ENCODE peak calls at places on chromosome 3, in four cellular contexts. A is CD8-positive, alpha-beta memory T cell; K is uterus; Y is SK-N-SH. H is an unnamed sample. For H3K9me3 and H3K36me3, the result is how much of the 10 kb centered on the place peaks cover.

GRCh38 chr3:7978104-7978457 is 523.5 kb upstream of the LMCD1 start:
- DNase-seq in A (no peak), K (no peak), Y (peak), H (peak)

GRCh38 chr3:30600572-30600971 is 5.8 kb upstream of the TGFBR2 start:
- DNase-seq in Y (no peak), K (no peak), A (no peak), H (no peak)

GRCh38 chr3:161369531-161369930 is 1.8 kb downstream of the SPTSSB start:
- DNase-seq in A (no peak), Y (no peak), K (no peak), H (no peak)

GRCh38 chr3:127140501-127141460 is 52.1 kb upstream of the PRR23E start:
- DNase-seq in K (no peak), A (no peak), Y (peak), H (no peak)

GRCh38 chr3:60461199-60461598 is 790.1 kb downstream of the FHIT start:
- DNase-seq in A (no peak), Y (no peak), K (no peak), H (no peak)

GRCh38 chr3:119557874-119558264 is 1.5 kb downstream of the CD80 start:
- DNase-seq in A (no peak), Y (no peak), K (no peak), H (no peak)

GRCh38 chr3:149820183-149820582 is 7.2 kb downstream of the RNF13 start:
- DNase-seq in K (no peak), A (no peak), Y (no peak), H (no peak)

GRCh38 chr3:11239796-11240195 is 32.4 kb upstream of the ATG7 start:
- DNase-seq in K (no peak), A (no peak), Y (no peak), H (no peak)

GRCh38 chr3:53506110-53506762 is 11.8 kb downstream of the CACNA1D start:
- DNase-seq in A (no peak), K (no peak), Y (no peak), H (no peak)

GRCh38 chr3:128867200-128868125 is 12.0 kb upstream of the ACAD9 start:
- DNase-seq in A (no peak), K (no peak), Y (no peak), H (peak)

GRCh38 chr3:72453686-72454085 is 394.6 kb downstream of the SHQ1 start:
- DNase-seq in K (no peak), Y (no peak), A (no peak), H (no peak)

GRCh38 chr3:45816544-45816943 is 20.2 kb upstream of the SLC6A20 start:
- DNase-seq in K (peak), Y (no peak), A (no peak), H (no peak)

GRCh38 chr3:81816473-81817260 is 55.2 kb upstream of the GBE1 start:
- DNase-seq in Y (no peak), K (no peak), A (no peak), H (no peak)

GRCh38 chr3:111769965-111770364 is 89.1 kb upstream of the PHLDB2 start:
- DNase-seq in Y (no peak), A (no peak), K (no peak), H (no peak)

GRCh38 chr3:175940881-175941280 is 1081.7 kb downstream of the NAALADL2 start:
- DNase-seq in Y (no peak), K (no peak), A (no peak), H (peak)

GRCh38 chr3:106809633-106810460 is 567.4 kb upstream of the CCDC54 start:
- DNase-seq in K (no peak), A (no peak), Y (no peak), H (no peak)

GRCh38 chr3:185663929-185664328 is 77.8 kb downstream of the SENP2 start:
- DNase-seq in Y (no peak), A (no peak), K (no peak), H (no peak)

GRCh38 chr3:74067296-74067695 is 442.6 kb upstream of the PDZRN3 start:
- DNase-seq in K (no peak), Y (no peak), A (no peak), H (no peak)

GRCh38 chr3:130748981-130749380 is 2.4 kb upstream of the PIK3R4 start:
- DNase-seq in A (no peak), Y (no peak), K (no peak), H (no peak)

GRCh38 chr3:168205451-168205850 is 109.7 kb upstream of the GOLIM4 start:
- DNase-seq in K (no peak), Y (no peak), A (no peak), H (no peak)

GRCh38 chr3:129446926-129447325 is 6.9 kb downstream of the IFT122 start:
- DNase-seq in Y (no peak), K (no peak), A (no peak), H (no peak)

GRCh38 chr3:174342941-174343431 is 516.1 kb upstream of the NAALADL2 start:
- DNase-seq in Y (no peak), A (no peak), K (no peak), H (peak)

GRCh38 chr3:37812497-37812896 is 49.2 kb upstream of the CTDSPL start:
- DNase-seq in K (no peak), A (no peak), Y (no peak), H (no peak)

DNA sequence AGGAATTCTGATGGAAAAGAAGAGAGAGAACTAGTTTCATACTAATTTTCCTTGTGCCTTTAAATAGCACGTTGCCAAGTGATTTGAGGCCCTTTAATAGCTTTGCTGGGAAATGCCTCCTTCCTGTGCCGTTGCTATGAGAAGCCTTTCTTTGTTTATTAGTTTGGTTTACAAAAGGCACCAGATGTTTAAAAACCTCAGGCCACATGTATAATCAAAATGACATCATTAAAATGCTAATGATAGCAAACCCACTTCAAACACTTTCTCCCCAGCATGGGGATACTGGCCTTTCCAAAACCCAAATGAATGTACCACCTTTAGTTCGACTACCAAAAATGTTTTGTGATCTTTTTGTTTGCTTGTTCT is 50.0 kb upstream of the TBC1D23 start:
- DNase-seq in Y (no peak), K (no peak), A (peak), H (peak)
- H3K4me3 ChIP-seq in Y (no peak), K (no peak), A (peak), H (no peak)

GRCh38 chr3:1533763-1534162 is 440.9 kb downstream of the CNTN6 start:
- DNase-seq in Y (no peak), K (no peak), A (no peak), H (no peak)
- H3K9me3 ChIP-seq in Y (under half), K (under half), A (under half), H (under half)

DNA sequence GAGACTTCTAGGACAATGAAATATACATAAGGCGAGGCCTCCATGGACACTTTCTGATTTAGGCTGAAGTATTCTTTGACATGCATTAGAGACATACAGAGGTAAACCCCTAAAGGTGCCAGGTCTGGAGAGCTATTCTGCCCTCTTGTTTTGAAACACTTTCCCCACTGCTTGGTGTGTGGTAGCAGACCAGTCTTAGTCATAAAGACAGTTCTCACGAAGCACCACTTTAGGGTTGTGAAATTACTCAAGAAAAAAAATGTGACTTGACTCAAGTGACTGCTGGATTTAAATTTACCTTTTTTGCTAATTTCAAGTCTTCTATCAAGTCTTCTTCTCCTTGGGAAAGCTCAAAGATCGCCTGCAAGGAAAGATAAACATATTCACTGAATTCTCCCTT is 48.5 kb downstream of the ARHGEF3 start:
- DNase-seq in K (no peak), Y (no peak), A (no peak), H (no peak)
- H3K36me3 ChIP-seq in K (under half), Y (under half), A (under half), H (under half)

DNA sequence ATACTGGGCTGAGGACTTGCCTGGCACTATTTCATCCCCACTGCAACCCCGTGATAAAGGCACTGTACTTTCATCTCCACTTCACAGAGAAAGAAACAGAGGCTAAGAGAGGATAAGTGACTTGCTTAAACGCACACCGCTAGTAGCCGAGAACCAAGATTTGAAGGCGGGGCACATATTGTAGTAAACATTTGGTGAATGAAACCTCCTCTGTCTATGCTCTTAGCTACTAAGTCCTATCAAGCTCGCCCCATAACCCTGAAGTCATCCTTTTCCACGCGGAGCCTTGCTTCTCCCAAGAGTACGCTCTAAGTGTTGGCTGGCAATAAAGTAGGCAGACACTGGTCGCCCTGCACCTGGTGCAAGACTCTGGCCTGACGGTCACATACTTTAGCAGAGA is 1.1 kb downstream of the POMGNT2 start:
- DNase-seq in Y (no peak), A (peak), K (no peak), H (no peak)
- H3K4me3 ChIP-seq in Y (peak), A (peak), K (peak), H (no peak)

DNA sequence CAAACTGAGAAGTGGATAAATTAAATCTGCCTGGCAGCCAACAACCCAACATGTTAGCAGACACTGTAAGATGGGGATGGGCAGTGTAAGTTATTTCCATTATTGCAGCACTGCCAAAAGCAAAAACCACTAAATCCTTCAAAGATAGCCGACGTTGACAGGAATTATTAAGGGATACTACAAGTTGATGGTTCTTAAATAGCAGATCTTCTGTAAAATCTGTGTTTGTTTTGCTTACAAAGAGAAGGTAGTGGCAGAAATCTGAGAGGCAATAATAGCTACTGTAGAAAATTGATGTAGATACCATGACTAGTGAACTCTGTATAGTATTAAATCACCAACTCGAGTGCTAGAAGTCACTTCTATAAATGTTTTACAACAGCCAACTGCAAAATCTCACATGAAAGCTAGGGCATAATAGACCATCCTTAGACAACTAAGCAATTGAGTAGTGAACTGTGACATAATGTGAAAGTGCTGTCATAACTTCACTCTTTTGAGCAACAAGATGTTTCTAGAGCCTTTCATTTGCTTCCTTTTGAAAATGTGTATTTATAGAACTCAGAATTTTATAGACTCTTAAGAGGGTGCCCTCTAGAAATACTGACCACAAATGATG is 278.6 kb downstream of the UBE2E2 start:
- DNase-seq in K (no peak), Y (peak), A (no peak), H (peak)
- H3K9me3 ChIP-seq in K (under half), Y (under half), A (under half), H (under half)

GRCh38 chr3:125461896-125462295 is 58.1 kb downstream of the SNX4 start:
- DNase-seq in A (no peak), Y (no peak), K (no peak), H (no peak)

GRCh38 chr3:125460233-125460632 is 59.8 kb downstream of the SNX4 start:
- DNase-seq in K (no peak), A (no peak), Y (no peak), H (no peak)

DNA sequence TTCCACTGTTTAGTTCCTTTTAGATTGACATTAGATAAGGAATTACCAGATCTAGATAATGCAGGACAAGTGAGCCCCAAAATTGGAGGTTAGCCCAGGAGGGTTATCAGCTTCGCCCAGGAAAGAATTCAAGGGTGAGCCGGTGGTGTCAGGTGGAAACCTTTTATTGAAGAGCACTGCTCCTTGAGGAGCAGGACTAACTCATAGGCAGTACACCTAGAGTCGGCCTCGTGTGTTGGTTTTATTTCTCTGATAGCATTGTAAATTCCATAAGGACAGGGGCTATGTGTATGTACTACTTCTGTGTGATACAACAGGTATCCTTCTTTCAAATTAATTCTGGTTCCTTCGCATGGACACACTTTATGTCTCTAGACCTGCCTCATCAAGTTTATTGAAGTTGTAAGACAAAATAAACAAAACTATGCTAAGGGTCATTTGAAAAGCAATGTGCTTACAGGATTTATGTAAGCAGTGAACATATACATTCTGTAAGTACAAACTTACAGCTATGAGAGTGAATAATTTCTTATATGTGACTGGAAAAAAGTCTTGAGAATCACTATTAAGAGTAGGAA is 57.2 kb downstream of the SNX4 start:
- DNase-seq in K (no peak), Y (no peak), A (no peak), H (no peak)
- H3K36me3 ChIP-seq in K (under half), Y (half or more), A (under half), H (half or more)

GRCh38 chr3:100042144-100042543 is 72.2 kb downstream of the FILIP1L start:
- DNase-seq in Y (peak), A (no peak), K (peak), H (no peak)

GRCh38 chr3:100041328-100041749 is 73.0 kb downstream of the FILIP1L start:
- DNase-seq in A (no peak), Y (no peak), K (no peak), H (no peak)

GRCh38 chr3:100040446-100040845 is 73.9 kb downstream of the FILIP1L start:
- DNase-seq in Y (no peak), A (no peak), K (peak), H (no peak)

GRCh38 chr3:100042577-100042981 is 71.7 kb downstream of the FILIP1L start:
- DNase-seq in K (no peak), A (no peak), Y (no peak), H (no peak)

GRCh38 chr3:100040846-100041245 is 73.5 kb downstream of the FILIP1L start:
- DNase-seq in A (no peak), Y (no peak), K (no peak), H (no peak)
- H3K4me3 ChIP-seq in A (no peak), Y (no peak), K (no peak), H (no peak)

DNA sequence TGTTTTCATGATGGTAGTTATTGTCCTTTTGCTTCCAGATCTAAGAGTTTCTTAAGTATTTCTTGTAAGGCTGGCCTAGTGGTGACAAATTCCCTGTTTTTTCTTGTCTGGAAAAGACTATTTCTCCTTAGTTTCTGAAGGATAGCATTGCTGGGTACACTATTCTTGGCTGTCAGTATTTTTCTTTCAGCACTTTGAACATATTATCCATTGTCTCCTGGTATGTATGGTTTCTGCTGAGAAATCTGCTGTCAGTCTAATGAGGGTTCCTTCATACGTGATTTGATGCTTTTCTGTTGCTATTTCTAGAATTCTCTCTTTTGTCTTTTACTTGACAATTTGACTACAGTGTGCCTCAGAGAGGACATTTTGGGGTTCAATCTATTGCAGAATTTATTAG is 134.3 kb downstream of the CGGBP1 start:
- DNase-seq in K (no peak), Y (no peak), A (no peak), H (no peak)
- H3K9me3 ChIP-seq in K (under half), Y (under half), A (under half), H (under half)

GRCh38 chr3:183790700-183791099 is 34.7 kb downstream of the MAP6D1 start:
- DNase-seq in Y (no peak), K (no peak), A (no peak), H (no peak)
- H3K36me3 ChIP-seq in Y (half or more), K (under half), A (under half), H (half or more)

H was measured in SJCRH30.